ENCODE peak calls at places on chromosomes 7 and 10, in four cellular contexts. One of them, this sample, is unnamed.

GRCh38 chr10:124238367-124238766 is 145.0 kb upstream of the CHST15 start:
- DNase-seq in A549: no peak
- DNase-seq in K562: no peak
- DNase-seq in HepG2: no peak
- DNase-seq in this sample: no peak

GRCh38 chr10:60006046-60006445 is 99.7 kb upstream of the CCDC6 start:
- DNase-seq in A549: no peak
- DNase-seq in K562: no peak
- DNase-seq in HepG2: no peak
- DNase-seq in this sample: no peak

GRCh38 chr7:37128644-37129043 is 320.0 kb downstream of the ELMO1 start:
- DNase-seq in A549: no peak
- DNase-seq in K562: no peak
- DNase-seq in HepG2: no peak
- DNase-seq in this sample: no peak

GRCh38 chr10:114517681-114518250 is 113.5 kb upstream of the AFAP1L2 start:
- DNase-seq in A549: no peak
- DNase-seq in K562: no peak
- DNase-seq in HepG2: no peak
- DNase-seq in this sample: no peak

GRCh38 chr10:21733710-21734109 is 199.7 kb downstream of the MLLT10 start:
- DNase-seq in A549: no peak
- DNase-seq in K562: no peak
- DNase-seq in HepG2: no peak
- DNase-seq in this sample: no peak

GRCh38 chr10:80457554-80458262 is 3.6 kb downstream of the TSPAN14 start:
- DNase-seq in A549: no peak
- DNase-seq in K562: no peak
- DNase-seq in HepG2: peak
- DNase-seq in this sample: no peak

GRCh38 chr10:113857210-113857609 is 2.7 kb downstream of the NHLRC2 start:
- DNase-seq in A549: no peak
- DNase-seq in K562: no peak
- DNase-seq in HepG2: no peak
- DNase-seq in this sample: no peak

GRCh38 chr7:150946826-150947750 is 31.0 kb downstream of the KCNH2 start:
- DNase-seq in A549: no peak
- DNase-seq in K562: no peak
- DNase-seq in HepG2: no peak
- DNase-seq in this sample: no peak

GRCh38 chr7:97130417-97131139 is 13.1 kb downstream of the SDHAF3 start:
- DNase-seq in A549: no peak
- DNase-seq in K562: peak
- DNase-seq in HepG2: no peak
- DNase-seq in this sample: no peak

GRCh38 chr7:71312755-71313490 is 181.0 kb downstream of the GALNT17 start:
- DNase-seq in A549: no peak
- DNase-seq in K562: no peak
- DNase-seq in HepG2: no peak
- DNase-seq in this sample: no peak

GRCh38 chr10:124048371-124049290 is 44.8 kb downstream of the CHST15 start:
- DNase-seq in A549: no peak
- DNase-seq in K562: no peak
- DNase-seq in HepG2: peak
- DNase-seq in this sample: no peak

GRCh38 chr10:68636335-68636734 is 76.2 kb downstream of the TET1 start:
- DNase-seq in A549: no peak
- DNase-seq in K562: no peak
- DNase-seq in HepG2: no peak
- DNase-seq in this sample: no peak

GRCh38 chr7:137715546-137715945 is 131.2 kb downstream of the DGKI start:
- DNase-seq in A549: no peak
- DNase-seq in K562: no peak
- DNase-seq in HepG2: no peak
- DNase-seq in this sample: peak
- TF ChIP-seq MAZ in A549: no peak
- TF ChIP-seq MAZ in K562: no peak
- TF ChIP-seq MAZ in HepG2: no peak
- TF ChIP-seq MAZ in this sample: no peak

GRCh38 chr10:88954458-88955083 is 2.0 kb upstream of the ACTA2 start:
- DNase-seq in A549: no peak
- DNase-seq in K562: no peak
- DNase-seq in HepG2: no peak
- DNase-seq in this sample: no peak

GRCh38 chr10:88949051-88949450 is 3.5 kb downstream of the ACTA2 start:
- DNase-seq in A549: no peak
- DNase-seq in K562: no peak
- DNase-seq in HepG2: no peak
- DNase-seq in this sample: peak

GRCh38 chr10:88949912-88950664 is 2.5 kb downstream of the ACTA2 start:
- DNase-seq in A549: no peak
- DNase-seq in K562: no peak
- DNase-seq in HepG2: no peak
- DNase-seq in this sample: no peak

GRCh38 chr10:88953662-88954061 is 1.1 kb upstream of the ACTA2 start:
- DNase-seq in A549: no peak
- DNase-seq in K562: no peak
- DNase-seq in HepG2: no peak
- DNase-seq in this sample: no peak

GRCh38 chr10:88952647-88953111 is at the start of gene ACTA2:
- DNase-seq in A549: no peak
- DNase-seq in K562: no peak
- DNase-seq in HepG2: no peak
- DNase-seq in this sample: peak
- TF ChIP-seq MAZ in A549: no peak
- TF ChIP-seq MAZ in K562: no peak
- TF ChIP-seq MAZ in HepG2: no peak
- TF ChIP-seq MAZ in this sample: peak

DNA sequence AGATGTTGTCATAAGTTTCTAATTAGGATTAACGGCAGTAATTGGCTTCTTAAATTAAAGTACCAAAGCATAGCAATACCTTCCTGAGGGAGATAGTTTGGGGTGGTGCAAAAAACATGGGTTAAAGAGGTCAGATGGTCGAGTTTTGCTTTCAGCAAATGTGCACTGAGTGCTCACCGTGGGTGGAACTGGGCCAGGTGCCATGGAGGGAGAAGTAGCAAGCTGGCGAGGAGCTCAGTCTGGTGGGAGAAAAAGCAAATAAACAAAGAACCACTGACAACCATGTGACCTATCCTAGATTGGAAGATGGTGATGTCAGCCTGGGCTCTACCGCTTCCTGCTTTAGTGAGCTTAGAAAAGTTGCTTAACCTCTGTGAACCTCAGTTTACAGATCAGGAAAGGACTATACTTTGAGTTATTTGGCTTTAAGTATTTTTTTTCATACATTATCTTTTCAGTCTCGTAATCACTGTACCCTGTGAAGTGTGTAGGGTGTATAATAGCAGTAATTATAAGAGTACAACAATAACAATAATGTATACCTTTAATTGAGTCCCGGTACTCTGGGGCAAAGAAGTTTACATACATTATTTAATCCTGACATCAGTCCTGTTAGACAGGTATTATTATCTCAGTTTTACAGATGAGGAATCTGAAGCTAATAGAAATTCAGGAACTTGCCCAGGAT is 69.0 kb upstream of the PDCD4 start:
- DNase-seq in A549: no peak
- DNase-seq in K562: no peak
- DNase-seq in HepG2: peak
- DNase-seq in this sample: peak
- TF ChIP-seq MAZ in A549: no peak
- TF ChIP-seq MAZ in K562: no peak
- TF ChIP-seq MAZ in HepG2: no peak
- TF ChIP-seq MAZ in this sample: no peak

DNA sequence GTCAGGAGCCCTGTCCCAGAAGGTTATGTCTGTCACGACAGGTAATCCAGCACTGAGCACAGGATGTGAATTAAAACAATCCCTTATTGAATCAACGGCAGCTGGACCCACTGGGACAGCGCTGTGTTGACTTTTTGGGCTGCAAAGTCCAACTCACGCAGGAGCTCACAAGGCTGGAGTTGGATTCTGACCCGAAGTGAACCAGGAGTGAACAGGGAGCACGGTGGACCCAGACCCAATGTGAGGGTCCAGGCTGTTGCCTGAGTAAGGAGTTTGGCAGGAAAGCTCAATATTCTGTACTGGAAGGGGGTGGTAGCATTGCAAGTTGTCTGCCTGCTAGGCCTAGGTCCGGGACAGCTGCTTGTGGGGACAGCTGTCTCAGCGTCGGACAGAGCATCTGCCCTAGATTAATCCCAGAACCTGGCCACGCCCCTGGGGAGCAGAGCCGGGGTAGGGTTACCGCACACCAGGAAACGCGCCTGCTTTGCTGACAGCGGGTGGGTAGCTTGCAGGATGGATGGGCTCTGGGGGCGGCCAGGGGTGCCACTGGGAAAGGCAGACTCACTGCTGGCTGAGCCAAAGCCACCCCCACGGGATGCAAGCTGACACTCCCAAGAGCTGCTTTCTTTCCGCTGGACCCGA is 24.0 kb downstream of the COL26A1 start:
- DNase-seq in A549: peak
- DNase-seq in K562: no peak
- DNase-seq in HepG2: peak
- DNase-seq in this sample: peak
- TF ChIP-seq MAZ in A549: no peak
- TF ChIP-seq MAZ in K562: no peak
- TF ChIP-seq MAZ in HepG2: peak
- TF ChIP-seq MAZ in this sample: no peak

GRCh38 chr10:78473016-78473415 is 439.4 kb downstream of the RPS24 start:
- DNase-seq in A549: no peak
- DNase-seq in K562: no peak
- DNase-seq in HepG2: no peak
- DNase-seq in this sample: no peak

GRCh38 chr10:78471326-78471722 is 437.7 kb downstream of the RPS24 start:
- DNase-seq in A549: no peak
- DNase-seq in K562: no peak
- DNase-seq in HepG2: no peak
- DNase-seq in this sample: no peak

GRCh38 chr10:78470267-78471103 is 436.8 kb downstream of the RPS24 start:
- DNase-seq in A549: no peak
- DNase-seq in K562: no peak
- DNase-seq in HepG2: peak
- DNase-seq in this sample: peak

GRCh38 chr10:78472542-78472890 is 438.9 kb downstream of the RPS24 start:
- DNase-seq in A549: no peak
- DNase-seq in K562: no peak
- DNase-seq in HepG2: no peak
- DNase-seq in this sample: no peak

GRCh38 chr10:78471723-78472541 is 438.3 kb downstream of the RPS24 start:
- DNase-seq in A549: no peak
- DNase-seq in K562: no peak
- DNase-seq in HepG2: peak
- DNase-seq in this sample: no peak
- TF ChIP-seq MAZ in A549: no peak
- TF ChIP-seq MAZ in K562: no peak
- TF ChIP-seq MAZ in HepG2: no peak
- TF ChIP-seq MAZ in this sample: no peak

DNA sequence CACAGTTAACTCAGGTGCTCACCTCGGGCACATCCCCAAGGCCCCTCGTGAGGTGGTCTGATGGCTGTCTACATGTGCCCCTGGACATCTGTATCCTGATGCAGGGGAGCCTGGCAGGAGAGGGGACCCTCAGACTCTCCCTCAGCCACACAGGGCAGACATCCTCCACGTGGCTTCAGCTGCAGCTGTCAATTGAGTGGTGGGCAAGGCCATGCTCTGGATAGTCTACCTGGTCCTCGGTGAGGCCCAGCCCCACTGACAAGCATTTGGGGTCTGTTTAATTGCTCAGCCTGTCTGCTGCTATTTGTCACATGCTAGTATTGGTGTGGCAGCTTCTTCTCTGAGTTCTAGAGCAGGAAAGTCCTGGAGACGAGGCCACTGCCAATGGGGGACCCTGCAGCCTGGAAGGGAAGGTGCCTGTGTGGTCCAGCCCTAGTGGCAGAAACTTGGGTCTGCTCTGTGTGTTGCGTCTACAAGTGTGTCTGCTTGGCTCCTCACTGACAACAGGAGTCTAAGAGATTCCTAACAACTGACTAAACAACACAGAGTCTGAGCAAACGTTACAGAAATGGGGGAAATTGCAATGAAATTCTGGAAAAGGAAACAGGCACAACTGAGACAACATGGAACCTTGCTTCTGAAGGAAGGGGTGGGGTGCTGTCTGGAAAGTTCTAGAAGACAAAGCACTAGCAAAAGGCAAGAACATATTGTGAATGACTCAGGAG is 59.3 kb upstream of the IGFBP3 start:
- DNase-seq in A549: no peak
- DNase-seq in K562: no peak
- DNase-seq in HepG2: no peak
- DNase-seq in this sample: peak
- TF ChIP-seq MAZ in A549: no peak
- TF ChIP-seq MAZ in K562: no peak
- TF ChIP-seq MAZ in HepG2: no peak
- TF ChIP-seq MAZ in this sample: no peak

GRCh38 chr7:100483728-100484635 is at the start of gene NYAP1:
- DNase-seq in A549: peak
- DNase-seq in K562: peak
- DNase-seq in HepG2: no peak
- DNase-seq in this sample: peak

GRCh38 chr7:100486111-100486636 is 2.4 kb downstream of the NYAP1 start:
- DNase-seq in A549: no peak
- DNase-seq in K562: peak
- DNase-seq in HepG2: no peak
- DNase-seq in this sample: no peak

GRCh38 chr7:100486753-100487446 is 3.2 kb downstream of the NYAP1 start:
- DNase-seq in A549: no peak
- DNase-seq in K562: peak
- DNase-seq in HepG2: no peak
- DNase-seq in this sample: peak

GRCh38 chr7:100484636-100485114 is 948 bp downstream of the NYAP1 start:
- DNase-seq in A549: no peak
- DNase-seq in K562: no peak
- DNase-seq in HepG2: no peak
- DNase-seq in this sample: no peak

DNA sequence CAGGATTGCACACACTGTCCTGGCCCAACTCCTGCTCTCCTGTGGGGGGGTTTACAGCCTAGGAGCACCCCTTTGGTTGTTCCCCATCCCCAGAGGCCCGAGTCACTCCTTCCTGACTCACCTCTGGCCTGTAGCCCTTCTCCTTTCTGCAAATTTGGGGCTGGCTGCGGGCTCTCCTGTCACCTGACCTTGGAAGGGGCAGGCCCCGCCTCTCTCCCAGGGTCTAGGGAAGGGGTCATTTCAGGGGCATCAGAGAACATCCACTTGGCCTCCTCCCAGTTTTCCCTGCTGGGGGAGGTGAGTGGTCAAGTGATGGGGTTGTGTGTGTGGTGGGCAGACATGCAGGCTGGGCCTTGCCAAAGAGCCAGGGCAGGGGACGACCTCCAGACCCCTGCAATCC is 1.8 kb downstream of the NYAP1 start:
- DNase-seq in A549: no peak
- DNase-seq in K562: peak
- DNase-seq in HepG2: no peak
- DNase-seq in this sample: no peak
- TF ChIP-seq MAZ in A549: no peak
- TF ChIP-seq MAZ in K562: no peak
- TF ChIP-seq MAZ in HepG2: no peak
- TF ChIP-seq MAZ in this sample: no peak

This sample was measured in IMR-90.